ENCODE peak calls at places on chromosomes 4 and X, in ten cellular contexts. E is suprapubic skin; N is A673; M is GM23248; A is CD4-positive, alpha-beta memory T cell; P is Panc1; H is sigmoid colon; Q is uterus; V is cardiac muscle cell; S is astrocyte. T is an unnamed sample. For H3K9me3, the result is how much of the 10 kb centered on the place peaks cover.

GRCh38 chr4:7183161-7183560 is 9.2 kb upstream of the SORCS2 start:
- DNase-seq in E (peak), A (no peak), N (no peak), P (no peak), H (no peak), M (peak), Q (no peak), S (no peak), V (no peak), T (no peak)

GRCh38 chr4:25951390-25951952 is 37.5 kb downstream of the SMIM20 start:
- DNase-seq in P (no peak), Q (no peak), E (no peak), V (no peak), M (no peak), H (no peak), A (peak), N (no peak), S (no peak), T (no peak)

GRCh38 chr4:168515222-168516011 is 18.6 kb downstream of the PALLD start:
- DNase-seq in S (no peak), N (no peak), Q (no peak), V (no peak), E (no peak), A (no peak), H (peak), M (no peak), P (no peak), T (no peak)

GRCh38 chrX:97027384-97027922 is 143.7 kb downstream of the RPA4 start:
- DNase-seq in Q (no peak), A (no peak), E (no peak), M (no peak), S (peak), P (no peak), V (no peak), N (no peak), H (no peak), T (no peak)

GRCh38 chr4:7645956-7646355 is 211.2 kb upstream of the PSAPL1 start:
- DNase-seq in A (no peak), H (no peak), P (no peak), V (no peak), Q (no peak), E (no peak), S (no peak), M (no peak), N (no peak), T (no peak)

GRCh38 chr4:88240297-88240714 is 44.1 kb downstream of the PPM1K start:
- DNase-seq in P (no peak), Q (peak), A (no peak), H (peak), V (peak), M (peak), S (no peak), E (no peak), N (no peak), T (no peak)

GRCh38 chr4:125693233-125693632 is 378.5 kb downstream of the FAT4 start:
- DNase-seq in A (no peak), S (no peak), M (no peak), H (no peak), E (no peak), Q (no peak), P (no peak), N (no peak), V (no peak), T (no peak)

GRCh38 chr4:19776929-19777328 is 474.8 kb upstream of the SLIT2 start:
- DNase-seq in Q (no peak), M (peak), V (peak), A (no peak), N (no peak), P (peak), H (no peak), S (peak), E (no peak), T (no peak)

GRCh38 chr4:38387348-38387747 is 276.7 kb upstream of the KLF3 start:
- DNase-seq in S (peak), A (no peak), E (peak), M (peak), V (peak), N (no peak), P (no peak), Q (peak), H (peak), T (no peak)

GRCh38 chrX:23749129-23749528 is 6.1 kb upstream of the ACOT9 start:
- DNase-seq in P (no peak), H (no peak), A (no peak), N (no peak), V (no peak), S (no peak), Q (no peak), M (no peak), E (no peak), T (no peak)

DNA sequence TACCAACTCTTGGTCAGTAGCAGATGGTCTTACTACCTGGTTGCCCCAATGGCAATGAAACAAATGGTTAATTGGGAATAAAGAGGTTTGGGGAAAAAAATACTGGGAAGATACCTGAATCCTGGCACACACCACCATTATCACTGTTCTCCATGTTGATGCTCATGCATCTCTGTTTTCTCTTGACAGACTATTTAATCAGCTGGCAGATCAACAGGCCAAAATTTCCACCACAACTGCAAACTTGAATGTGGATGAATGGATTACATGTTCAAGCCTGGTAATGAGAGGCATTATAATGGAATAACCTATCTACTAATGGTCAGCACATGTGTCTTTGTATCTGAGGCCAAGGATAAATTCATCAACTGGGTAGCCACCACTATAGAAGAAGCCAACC is 45.7 kb downstream of the ZNF721 start:
- DNase-seq in V (no peak), M (no peak), Q (no peak), S (no peak), P (no peak), N (no peak), A (no peak), H (no peak), E (no peak), T (no peak)
- H3K9me3 ChIP-seq in V (under half), M (under half), Q (half or more), S (half or more), P (half or more), N (half or more), A (under half), H (half or more), E (half or more), T (half or more)

DNA sequence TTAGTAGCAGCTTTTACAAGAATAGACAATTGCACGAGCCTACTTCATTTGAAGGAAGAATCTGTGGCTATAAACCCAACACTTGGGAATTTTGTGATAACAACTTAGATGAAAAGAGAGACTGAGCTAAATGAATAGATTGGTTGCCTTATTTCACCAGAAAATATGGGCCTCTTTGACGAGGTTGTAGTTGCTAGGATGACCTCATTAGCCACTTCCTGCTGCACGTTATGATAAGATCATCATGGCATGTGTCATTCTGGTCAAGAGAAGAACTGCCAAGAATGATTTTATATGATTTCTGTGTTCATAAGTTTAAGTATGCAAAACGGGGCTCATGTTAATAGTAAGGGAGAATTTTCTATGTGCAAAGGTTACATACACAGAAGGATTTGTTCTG is 321.9 kb upstream of the GIMD1 start:
- DNase-seq in V (peak), Q (no peak), S (peak), H (no peak), N (peak), E (no peak), P (no peak), A (no peak), M (peak), T (no peak)
- H3K4me3 ChIP-seq in V (no peak), Q (no peak), S (no peak), H (no peak), N (no peak), E (no peak), P (no peak), A (no peak), M (no peak), T (no peak)

GRCh38 chr4:182806259-182807252 is 110.6 kb downstream of the DCTD start:
- DNase-seq in S (peak), P (no peak), Q (peak), M (peak), E (peak), A (peak), N (peak), V (peak), H (peak), T (peak)
- H3K27ac ChIP-seq in S (peak), P (no peak), Q (no peak), M (no peak), E (no peak), A (no peak), N (no peak), V (no peak), H (peak), T (no peak)

GRCh38 chr4:14669418-14669817 is 332.9 kb upstream of the CPEB2 start:
- DNase-seq in Q (no peak), M (no peak), E (no peak), S (no peak), H (no peak), P (no peak), N (no peak), V (no peak), A (no peak), T (no peak)
- H3K9me3 ChIP-seq in Q (under half), M (under half), E (under half), S (under half), H (under half), P (under half), N (under half), V (under half), A (under half), T (under half)

GRCh38 chr4:41509411-41510008 is 28.4 kb upstream of the LIMCH1 start:
- DNase-seq in M (no peak), S (no peak), E (no peak), Q (no peak), V (no peak), A (no peak), N (peak), P (no peak), H (no peak), T (no peak)
- H3K4me3 ChIP-seq in M (no peak), S (no peak), E (no peak), Q (no peak), V (no peak), A (no peak), N (no peak), P (no peak), H (no peak), T (no peak)

DNA sequence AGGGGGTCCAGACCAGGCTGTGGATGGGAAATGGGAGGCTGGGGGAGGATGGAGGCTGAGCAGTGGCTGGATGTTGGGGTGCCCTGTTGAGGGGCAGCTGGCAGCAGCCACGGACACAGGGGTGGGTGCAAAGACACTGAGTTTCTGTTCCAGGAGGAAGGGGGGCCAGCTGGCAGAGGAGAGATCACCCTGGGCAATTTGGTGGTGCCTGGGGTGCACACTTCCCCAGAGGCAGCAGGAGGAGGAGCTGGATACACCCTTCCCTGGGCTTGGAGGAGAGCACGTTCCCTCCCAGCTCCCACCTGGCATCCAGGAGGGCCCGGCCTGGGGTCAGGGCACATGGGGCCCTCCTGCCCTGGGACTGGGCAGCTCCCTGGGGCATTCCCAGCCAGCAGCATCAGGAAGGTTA is 42.8 kb downstream of the CPLX1 start:
- DNase-seq in V (no peak), E (no peak), A (no peak), M (no peak), H (peak), S (no peak), P (no peak), N (no peak), Q (no peak), T (no peak)
- H3K27ac ChIP-seq in V (no peak), E (peak), A (no peak), M (no peak), H (peak), S (no peak), P (no peak), N (no peak), Q (peak), T (no peak)

DNA sequence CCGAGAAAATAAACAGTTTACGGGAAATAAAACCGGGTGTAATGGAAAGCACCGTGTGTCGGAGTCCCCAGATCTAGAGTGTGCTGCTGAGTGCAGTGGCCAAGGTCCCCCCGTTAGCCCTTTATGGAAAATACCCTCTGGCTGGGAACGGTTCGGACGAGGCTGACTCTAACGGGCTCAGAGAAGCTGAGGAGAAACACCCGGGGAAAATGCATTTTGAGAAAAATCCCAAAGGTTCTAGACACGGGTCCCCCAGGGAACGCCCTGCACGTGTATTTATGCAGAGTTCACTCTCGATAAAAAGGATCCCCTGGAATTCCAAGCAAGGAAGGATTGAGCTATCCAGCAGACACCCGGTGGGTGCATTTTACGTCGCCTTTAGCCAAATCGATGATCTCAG is 177.2 kb downstream of the CRLF2 start:
- DNase-seq in E (peak), M (no peak), H (no peak), V (no peak), Q (no peak), P (no peak), S (no peak), A (no peak), N (no peak), T (no peak)
- H3K9me3 ChIP-seq in E (under half), M (under half), H (under half), V (under half), Q (under half), P (under half), S (under half), A (under half), N (under half), T (under half)